ENCODE peak calls at places on chromosomes 16 and 17, in ten cellular contexts. X is stomach, N is mammary epithelial cell, Y is astrocyte of the spinal cord, V is neural crest cell, C is fibroblast of pulmonary artery, P is A549, F is PC-9, U is fibroblast of the aortic adventitia, Q is ascending aorta. J is an unnamed sample.

GRCh38 chr17:30958187-30958586 is 12.7 kb upstream of the RNF135 start:
- DNase-seq in Q (no peak), N (no peak), P (no peak), Y (no peak), F (no peak), X (no peak), U (no peak), C (peak), V (no peak), J (no peak)

GRCh38 chr17:56876766-56877179 is 37.1 kb downstream of the TRIM25 start:
- DNase-seq in C (peak), Q (no peak), U (no peak), N (no peak), X (no peak), P (no peak), F (no peak), V (no peak), Y (no peak), J (no peak)

GRCh38 chr17:41957058-41957868 is 9.3 kb upstream of the CNP start:
- DNase-seq in U (no peak), F (no peak), V (no peak), P (no peak), Y (no peak), Q (no peak), N (no peak), C (peak), X (no peak), J (no peak)

GRCh38 chr17:79188048-79188447 is 113.4 kb downstream of the ENGASE start:
- DNase-seq in P (peak), U (no peak), Q (no peak), N (no peak), F (no peak), Y (no peak), X (no peak), V (peak), C (no peak), J (no peak)

GRCh38 chr17:73191443-73192218 is 1.2 kb upstream of the COG1 start:
- DNase-seq in Q (no peak), N (peak), U (peak), X (peak), F (peak), P (peak), C (peak), Y (peak), V (peak), J (no peak)

GRCh38 chr17:46157443-46158107 is 35.7 kb downstream of the KANSL1 start:
- DNase-seq in X (no peak), F (no peak), U (peak), Y (peak), N (no peak), C (peak), V (no peak), Q (no peak), P (no peak), J (peak)

GRCh38 chr16:78465730-78466129 is 366.3 kb downstream of the WWOX start:
- DNase-seq in F (no peak), P (no peak), V (no peak), U (no peak), N (no peak), Y (no peak), Q (no peak), X (no peak), C (no peak), J (no peak)

GRCh38 chr17:4788807-4789700 is at the start of gene GLTPD2:
- DNase-seq in Q (no peak), V (peak), F (no peak), U (no peak), P (no peak), C (no peak), Y (no peak), X (no peak), N (no peak), J (no peak)

GRCh38 chr17:30237296-30238002 is 2.0 kb upstream of the SLC6A4 start:
- DNase-seq in P (no peak), Q (no peak), X (no peak), V (no peak), F (no peak), N (no peak), Y (no peak), C (no peak), U (no peak), J (no peak)

GRCh38 chr17:78356163-78356713 is 3.6 kb downstream of the SOCS3 start:
- DNase-seq in U (peak), P (peak), C (peak), V (no peak), Q (no peak), N (peak), X (peak), F (peak), Y (peak), J (no peak)

GRCh38 chr17:21463204-21463661 is 87.1 kb downstream of the KCNJ12 start:
- DNase-seq in F (no peak), P (no peak), C (no peak), V (no peak), U (no peak), N (no peak), X (no peak), Q (no peak), Y (no peak), J (no peak)

GRCh38 chr16:80167657-80168056 is 373.1 kb upstream of the DYNLRB2 start:
- DNase-seq in N (peak), Q (no peak), Y (no peak), C (no peak), P (no peak), U (no peak), V (no peak), F (no peak), X (no peak), J (no peak)

GRCh38 chr16:12484987-12485386 is 318.7 kb downstream of the CPPED1 start:
- DNase-seq in X (peak), Y (no peak), P (no peak), Q (no peak), C (no peak), V (no peak), U (no peak), N (no peak), F (no peak), J (no peak)

GRCh38 chr16:11224894-11225676 is 30.9 kb downstream of the SOCS1 start:
- DNase-seq in Y (no peak), Q (peak), P (no peak), C (no peak), V (no peak), X (peak), U (no peak), F (no peak), N (peak), J (no peak)

GRCh38 chr17:2084129-2084765 is 29.3 kb downstream of the HIC1 start:
- DNase-seq in P (no peak), F (peak), V (no peak), Q (no peak), C (peak), Y (peak), X (no peak), N (peak), U (peak), J (no peak)

GRCh38 chr16:51151951-51152663 is 1.0 kb upstream of the SALL1 start:
- DNase-seq in U (peak), X (peak), Y (peak), C (peak), N (no peak), Q (no peak), V (peak), P (no peak), F (no peak), J (no peak)

GRCh38 chr17:66435182-66435581 is 132.8 kb downstream of the PRKCA start:
- DNase-seq in P (no peak), Y (no peak), N (no peak), U (no peak), V (no peak), C (no peak), F (no peak), Q (no peak), X (no peak), J (no peak)

GRCh38 chr17:75077490-75078096 is 10.2 kb upstream of the SLC16A5 start:
- DNase-seq in V (no peak), U (no peak), Q (no peak), C (no peak), Y (peak), X (peak), P (no peak), N (no peak), F (no peak), J (no peak)

GRCh38 chr17:80347948-80348351 is 67.0 kb upstream of the ENDOV start:
- DNase-seq in V (no peak), Y (no peak), F (no peak), C (no peak), N (no peak), U (no peak), P (no peak), Q (no peak), X (no peak), J (no peak)

GRCh38 chr17:19487009-19487600 is 46.5 kb upstream of the SLC47A1 start:
- DNase-seq in U (peak), Y (no peak), P (no peak), F (no peak), V (no peak), C (peak), N (no peak), Q (no peak), X (no peak), J (no peak)

GRCh38 chr17:63550816-63551639 is 751 bp downstream of the DCAF7 start:
- DNase-seq in N (peak), Y (peak), U (peak), X (peak), P (peak), F (no peak), C (peak), V (peak), Q (no peak), J (no peak)

GRCh38 chr17:82882715-82883446 is 43.1 kb upstream of the ZNF750 start:
- DNase-seq in C (no peak), X (peak), Q (peak), Y (no peak), N (no peak), P (no peak), U (no peak), V (no peak), F (no peak), J (no peak)

GRCh38 chr17:8253801-8254200 is 4.7 kb downstream of the PFAS start:
- DNase-seq in F (no peak), N (no peak), P (no peak), V (no peak), U (peak), X (no peak), C (peak), Y (peak), Q (no peak), J (no peak)
- TF ChIP-seq CTCF in F (no peak), N (no peak), P (peak), V (no peak), U (peak), X (no peak), C (peak), Y (peak), Q (no peak), J (no peak)

GRCh38 chr16:2963611-2964415 is at the start of gene KREMEN2:
- DNase-seq in P (peak), Q (no peak), U (no peak), Y (no peak), C (no peak), N (peak), V (peak), X (no peak), F (peak), J (no peak)
- TF ChIP-seq CTCF in P (no peak), Q (no peak), U (no peak), Y (no peak), C (no peak), N (no peak), V (peak), X (no peak), F (no peak), J (no peak)

GRCh38 chr16:75237398-75238131 is 13.9 kb downstream of the BCAR1 start:
- DNase-seq in Y (no peak), F (no peak), V (no peak), U (no peak), C (no peak), Q (no peak), X (no peak), P (no peak), N (no peak), J (no peak)

GRCh38 chr16:75236736-75237397 is 14.6 kb downstream of the BCAR1 start:
- DNase-seq in Y (no peak), N (no peak), F (no peak), Q (no peak), V (no peak), C (no peak), U (no peak), P (no peak), X (no peak), J (no peak)

GRCh38 chr16:75239463-75240122 is 11.8 kb downstream of the BCAR1 start:
- DNase-seq in U (no peak), X (no peak), Y (no peak), P (no peak), F (no peak), N (no peak), Q (no peak), V (no peak), C (no peak), J (no peak)

GRCh38 chr16:75238132-75238852 is 13.1 kb downstream of the BCAR1 start:
- DNase-seq in P (no peak), X (peak), F (no peak), Q (peak), V (peak), N (no peak), C (peak), Y (peak), U (peak), J (peak)

GRCh38 chr16:75238853-75239371 is 12.5 kb downstream of the BCAR1 start:
- DNase-seq in C (no peak), P (no peak), X (no peak), V (no peak), N (no peak), Q (peak), Y (no peak), U (peak), F (no peak), J (no peak)
- TF ChIP-seq CTCF in C (peak), P (no peak), X (no peak), V (peak), N (peak), Q (no peak), Y (peak), U (peak), F (no peak), J (peak)

DNA sequence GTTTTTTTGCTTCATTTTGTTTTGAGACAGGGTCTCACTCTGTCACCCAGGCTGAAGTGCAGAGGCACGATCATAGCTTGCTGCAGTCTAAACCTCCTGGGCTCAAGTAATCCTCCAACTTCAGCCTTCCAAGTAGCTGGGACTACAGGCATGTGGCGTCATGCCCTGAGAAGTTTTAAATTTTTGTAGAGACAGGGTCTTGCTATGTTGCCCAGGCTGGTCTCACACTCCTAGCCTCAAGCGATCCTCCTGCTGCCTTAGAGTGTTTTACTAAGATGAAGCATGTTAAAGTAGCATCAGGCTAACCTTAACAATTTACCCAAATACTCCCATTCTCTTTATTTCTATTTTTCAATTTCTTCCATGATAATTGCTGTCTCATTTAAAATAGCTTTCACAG is 49.2 kb upstream of the CACNG3 start:
- DNase-seq in X (no peak), Q (no peak), N (no peak), F (no peak), U (no peak), C (no peak), V (no peak), Y (no peak), P (no peak), J (no peak)
- TF ChIP-seq CTCF in X (no peak), Q (no peak), N (no peak), F (no peak), U (no peak), C (no peak), V (no peak), Y (no peak), P (no peak), J (no peak)

DNA sequence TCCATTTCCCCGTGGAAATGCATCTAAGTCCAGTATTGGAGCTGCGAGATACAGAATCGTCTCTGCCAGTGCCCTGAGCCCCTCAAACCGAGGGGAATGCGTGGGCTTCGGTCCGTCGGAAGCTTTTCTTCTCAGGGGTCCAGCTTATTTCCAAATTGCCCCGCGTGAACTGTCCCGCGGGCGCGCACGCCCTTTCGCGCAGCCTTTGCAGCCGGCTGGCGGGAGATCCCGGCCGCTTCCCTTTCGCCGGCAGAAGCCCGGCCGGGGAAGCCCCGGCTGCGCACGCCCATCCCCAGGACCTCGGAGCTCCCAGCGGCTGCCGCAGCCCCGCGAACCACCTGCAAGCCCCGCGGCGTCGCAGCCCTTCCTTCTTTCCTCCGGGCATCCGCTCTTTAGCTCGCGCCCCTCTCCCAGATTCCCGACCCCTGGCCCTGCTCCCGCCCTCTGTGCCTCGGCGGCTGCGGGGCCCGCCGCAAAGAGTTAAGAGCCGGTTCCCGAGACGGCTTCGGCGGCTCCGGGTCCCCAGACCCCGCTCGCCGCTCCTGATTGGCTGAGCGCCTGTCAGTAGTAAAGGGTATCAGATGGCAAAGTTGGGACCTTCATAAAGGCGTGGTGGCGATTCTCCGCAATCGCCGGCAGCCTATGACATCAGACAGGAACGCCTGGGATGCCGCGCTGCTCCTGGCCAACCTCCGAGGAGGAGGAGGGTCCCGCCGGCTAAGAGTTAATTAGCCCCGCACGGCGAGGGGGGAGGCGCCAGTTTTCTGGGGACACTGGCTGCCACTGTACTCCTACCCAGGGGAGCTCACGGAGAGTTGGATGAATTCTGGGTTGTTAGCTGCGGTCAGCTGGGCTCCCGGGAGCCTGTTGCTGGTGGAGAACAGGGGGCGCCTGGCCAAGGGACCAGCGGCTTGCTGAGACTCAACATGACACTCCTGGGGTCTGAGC is at the start of gene MYOCD:
- DNase-seq in P (peak), U (peak), Q (peak), N (no peak), V (peak), F (no peak), Y (peak), X (peak), C (no peak), J (peak)
- TF ChIP-seq CTCF in P (no peak), U (no peak), Q (no peak), N (no peak), V (no peak), F (no peak), Y (no peak), X (no peak), C (no peak), J (no peak)

J was measured in AG04449.